ENCODE peak calls at places on chromosomes 6 and 20, in seven cellular contexts. Q is brain microvascular endothelial cell; I is left ventricle myocardium inferior; O is Right ventricle myocardium superior; M is IMR-90; W is activated CD8-positive, alpha-beta T cell treated with anti-CD3 and anti-CD28 coated beads for 36 hours; H is heart right ventricle. K is an unnamed sample.

GRCh38 chr6:128963561-128963960 is 80.6 kb downstream of the LAMA2 start:
- DNase-seq in W (no peak), H (no peak), I (no peak), M (peak; percentile 27), O (no peak), Q (no peak), K (peak; percentile 7)

GRCh38 chr6:21479140-21479539 is 114.4 kb upstream of the SOX4 start:
- DNase-seq in I (no peak), H (peak; percentile 18), O (no peak), W (no peak), Q (peak; percentile 34), M (peak; percentile 23), K (peak; percentile 10)

GRCh38 chr6:8526619-8527018 is 91.3 kb upstream of the SLC35B3 start:
- DNase-seq in O (no peak), W (no peak), M (no peak), H (no peak), Q (no peak), I (no peak), K (no peak)

GRCh38 chr6:1774541-1774940 is 164.8 kb downstream of the FOXC1 start:
- DNase-seq in M (peak; percentile 59), I (no peak), H (no peak), W (no peak), O (no peak), Q (no peak), K (no peak)

GRCh38 chr6:50654155-50654554 is 59.2 kb upstream of the TFAP2D start:
- DNase-seq in H (no peak), M (no peak), I (no peak), O (no peak), W (no peak), Q (no peak), K (no peak)

GRCh38 chr6:50141100-50141499 is 91.4 kb upstream of the DEFB112 start:
- DNase-seq in W (no peak), O (no peak), H (no peak), M (no peak), I (no peak), Q (no peak), K (no peak)

GRCh38 chr20:10429443-10429981 is 4.5 kb downstream of the MKKS start:
- DNase-seq in Q (no peak), I (no peak), M (no peak), W (no peak), O (no peak), H (no peak), K (no peak)

GRCh38 chr20:53227523-53227922 is 255.4 kb downstream of the TSHZ2 start:
- DNase-seq in H (no peak), Q (no peak), O (no peak), W (no peak), M (no peak), I (no peak), K (no peak)

GRCh38 chr6:95197590-95197989 is 379.7 kb upstream of the MANEA start:
- DNase-seq in O (no peak), M (no peak), I (no peak), Q (no peak), W (no peak), H (no peak), K (no peak)

GRCh38 chr20:38501858-38502431 is 29.3 kb downstream of the RALGAPB start:
- DNase-seq in W (no peak), I (no peak), M (no peak), H (no peak), O (no peak), Q (no peak), K (no peak)

GRCh38 chr20:34262488-34263288 is 21.5 kb downstream of the ASIP start:
- DNase-seq in O (peak; percentile 57), H (peak; percentile 64), M (peak; percentile 59), Q (peak; percentile 34), I (peak; percentile 48), W (no peak), K (peak; percentile 28)